ENCODE peak calls at places on chromosomes 5 and 9, in nine cellular contexts. Y, K, N, H, J, X, S, R and M are unnamed samples.

GRCh38 chr9:116447914-116448313 is 239.2 kb upstream of the TRIM32 start:
- DNase-seq in J (peak; percentile 29), X (no peak), H (no peak), N (no peak), K (no peak), S (no peak), Y (no peak), R (no peak), M (no peak)

GRCh38 chr5:154783774-154784460 is 28.7 kb downstream of the LARP1 start:
- DNase-seq in K (no peak), H (no peak), X (no peak), R (no peak), N (no peak), S (no peak), Y (no peak), J (no peak), M (no peak)

GRCh38 chr9:124506433-124506832 is 766 bp downstream of the NR5A1 start:
- DNase-seq in Y (no peak), N (no peak), J (no peak), X (no peak), K (no peak), H (no peak), S (no peak), R (no peak), M (no peak)

GRCh38 chr9:89864257-89864656 is 259.4 kb downstream of the GADD45G start:
- DNase-seq in N (no peak), K (no peak), S (no peak), H (no peak), X (no peak), J (no peak), R (no peak), Y (no peak), M (no peak)

GRCh38 chr5:58666598-58667595 is 84.0 kb downstream of the RAB3C start:
- DNase-seq in N (no peak), J (no peak), H (no peak), K (no peak), Y (no peak), R (no peak), S (no peak), X (no peak), M (no peak)

GRCh38 chr5:75405296-75405695 is 68.3 kb downstream of the HMGCR start:
- DNase-seq in Y (no peak), S (no peak), J (no peak), K (no peak), H (no peak), N (peak; percentile 58), X (no peak), R (no peak), M (peak; percentile 6)

GRCh38 chr9:126515873-126516505 is 97.7 kb upstream of the LMX1B start:
- DNase-seq in H (no peak), R (no peak), S (no peak), N (no peak), K (no peak), J (no peak), X (no peak), Y (no peak), M (no peak)

GRCh38 chr5:159056201-159056600 is 43.5 kb downstream of the EBF1 start:
- DNase-seq in S (no peak), N (no peak), R (no peak), J (no peak), X (no peak), K (no peak), Y (no peak), H (no peak), M (no peak)

GRCh38 chr9:98399950-98400683 is 144.7 kb upstream of the TBC1D2 start:
- DNase-seq in H (no peak), R (no peak), Y (no peak), K (no peak), N (no peak), J (no peak), X (no peak), S (no peak), M (no peak)

GRCh38 chr9:118262191-118262590 is 558.0 kb downstream of the TLR4 start:
- DNase-seq in K (no peak), N (no peak), Y (no peak), S (no peak), R (no peak), X (no peak), H (no peak), J (no peak), M (no peak)

GRCh38 chr5:155049569-155050383 is 36.2 kb downstream of the KIF4B start:
- DNase-seq in X (no peak), K (no peak), S (peak; percentile 7), J (no peak), R (no peak), H (no peak), Y (no peak), N (no peak), M (peak; percentile 5)

GRCh38 chr5:12413585-12413984 is 509.3 kb upstream of the CTNND2 start:
- DNase-seq in R (no peak), X (no peak), K (no peak), Y (no peak), J (no peak), S (no peak), N (no peak), H (no peak), M (no peak)

GRCh38 chr5:72552041-72552557 is 44.9 kb upstream of the ZNF366 start:
- DNase-seq in S (no peak), H (no peak), R (no peak), N (peak; percentile 8), X (no peak), J (peak; percentile 65), K (no peak), Y (no peak), M (peak; percentile 91)

GRCh38 chr5:36607838-36608783 is 1.7 kb downstream of the SLC1A3 start:
- DNase-seq in K (no peak), N (no peak), H (no peak), J (no peak), R (no peak), X (no peak), Y (no peak), S (no peak), M (peak; percentile 33)

GRCh38 chr9:124251605-124252366 is 6.0 kb upstream of the NEK6 start:
- DNase-seq in X (no peak), J (no peak), N (no peak), R (no peak), S (peak; percentile 81), H (peak; percentile 47), K (peak; percentile 29), Y (no peak), M (peak; percentile 90)

GRCh38 chr5:78779771-78780616 is 131.4 kb upstream of the LHFPL2 start:
- DNase-seq in R (no peak), S (no peak), X (no peak), N (peak; percentile 40), J (peak; percentile 71), Y (no peak), H (no peak), K (no peak), M (peak; percentile 87)

GRCh38 chr5:159106193-159106568 is 6.5 kb upstream of the EBF1 start:
- DNase-seq in J (no peak), Y (no peak), K (no peak), S (no peak), H (no peak), R (no peak), X (no peak), N (no peak), M (no peak)

GRCh38 chr5:95155888-95156287 is 129.0 kb downstream of the MCTP1 start:
- DNase-seq in S (no peak), K (no peak), J (no peak), R (no peak), X (no peak), H (no peak), Y (no peak), N (no peak), M (no peak)

GRCh38 chr9:70013598-70014196 is 30.0 kb upstream of the MAMDC2 start:
- DNase-seq in N (no peak), S (no peak), K (peak; percentile 56), J (no peak), X (no peak), Y (peak; percentile 9), R (no peak), H (no peak), M (peak; percentile 56)

GRCh38 chr9:115606851-115607250 is 488.9 kb upstream of the TNC start:
- DNase-seq in S (no peak), K (no peak), H (no peak), X (no peak), Y (no peak), N (no peak), J (no peak), R (no peak), M (no peak)